ENCODE peak calls at places on chromosomes 5 and 9, in four cellular contexts. W, B, X and S are unnamed samples.

GRCh38 chr9:95057121-95057520 is 260.4 kb downstream of the FANCC start:
- DNase-seq in W (no peak), B (no peak), X (no peak), S (no peak)

GRCh38 chr9:23746317-23746716 is 79.7 kb downstream of the ELAVL2 start:
- DNase-seq in W (no peak), B (no peak), X (no peak), S (no peak)

GRCh38 chr5:59562756-59563389 is 330.7 kb downstream of the PDE4D start:
- DNase-seq in W (no peak), B (no peak), X (peak; percentile 43), S (peak; percentile 24)

GRCh38 chr9:137030528-137030927 is 1.4 kb downstream of the FUT7 start:
- DNase-seq in W (no peak), B (no peak), X (no peak), S (peak; percentile 76)

GRCh38 chr9:136015656-136016055 is 54.5 kb upstream of the UBAC1 start:
- DNase-seq in W (no peak), B (peak; percentile 12), X (no peak), S (no peak)

GRCh38 chr9:107480386-107480789 is 9.2 kb downstream of the KLF4 start:
- DNase-seq in W (no peak), B (peak; percentile 30), X (no peak), S (no peak)

GRCh38 chr5:128695791-128696520 is 157.9 kb upstream of the FBN2 start:
- DNase-seq in W (peak; percentile 10), B (no peak), X (no peak), S (no peak)

GRCh38 chr9:116070256-116070914 is 83.2 kb upstream of the PAPPA start:
- DNase-seq in W (no peak), B (no peak), X (no peak), S (no peak)

GRCh38 chr5:123855630-123856029 is 343.7 kb downstream of the CSNK1G3 start:
- DNase-seq in W (no peak), B (no peak), X (no peak), S (no peak)

GRCh38 chr9:87909310-87910041 is 8.3 kb upstream of the SPATA31C1 start:
- DNase-seq in W (no peak), B (no peak), X (no peak), S (no peak)

GRCh38 chr5:55218966-55219365 is 8.1 kb downstream of the MCIDAS start:
- DNase-seq in W (no peak), B (no peak), X (no peak), S (no peak)

GRCh38 chr5:172782169-172783039 is 11.4 kb upstream of the DUSP1 start:
- DNase-seq in W (no peak), B (no peak), X (no peak), S (no peak)

GRCh38 chr5:176844706-176845391 is 34.5 kb downstream of the UNC5A start:
- DNase-seq in W (no peak), B (no peak), X (no peak), S (no peak)

GRCh38 chr9:110802416-110803035 is 133.9 kb downstream of the MUSK start:
- DNase-seq in W (no peak), B (no peak), X (no peak), S (no peak)

GRCh38 chr5:32311404-32312193 is 1.1 kb downstream of the MTMR12 start:
- DNase-seq in W (no peak), B (no peak), X (no peak), S (no peak)

GRCh38 chr5:62029303-62029702 is 276.7 kb upstream of the KIF2A start:
- DNase-seq in W (no peak), B (no peak), X (no peak), S (no peak)

GRCh38 chr5:171390883-171391677 is 3.4 kb downstream of the NPM1 start:
- DNase-seq in W (no peak), B (no peak), X (no peak), S (peak; percentile 55)

GRCh38 chr9:108443278-108443633 is 412.5 kb downstream of the ACTL7B start:
- DNase-seq in W (no peak), B (no peak), X (no peak), S (no peak)

GRCh38 chr5:76811214-76811613 is 7.6 kb upstream of the F2RL1 start:
- DNase-seq in W (no peak), B (no peak), X (no peak), S (no peak)

GRCh38 chr5:77882670-77883257 is 106.6 kb upstream of the TBCA start:
- DNase-seq in W (no peak), B (no peak), X (no peak), S (peak; percentile 72)

GRCh38 chr9:110602281-110602680 is 22.7 kb upstream of the SVEP1 start:
- DNase-seq in W (no peak), B (no peak), X (no peak), S (no peak)

GRCh38 chr5:127665641-127666040 is 16.8 kb downstream of the CTXN3 start:
- DNase-seq in W (no peak), B (no peak), X (no peak), S (no peak)

GRCh38 chr5:61964199-61964598 is 341.8 kb upstream of the KIF2A start:
- DNase-seq in W (no peak), B (no peak), X (no peak), S (no peak)

GRCh38 chr5:161403121-161403520 is 143.4 kb downstream of the GABRB2 start:
- DNase-seq in W (no peak), B (no peak), X (no peak), S (no peak)

GRCh38 chr5:151108566-151108965 is 27.7 kb upstream of the TNIP1 start:
- DNase-seq in W (no peak), B (no peak), X (no peak), S (no peak)

GRCh38 chr9:134546231-134546731 is 95.3 kb upstream of the COL5A1 start:
- DNase-seq in W (no peak), B (peak; percentile 15), X (no peak), S (no peak)

GRCh38 chr9:137084526-137084925 is 2.3 kb upstream of the MAN1B1 start:
- DNase-seq in W (no peak), B (no peak), X (no peak), S (no peak)

GRCh38 chr9:72753261-72753893 is 199.5 kb downstream of the ALDH1A1 start:
- DNase-seq in W (no peak), B (no peak), X (no peak), S (no peak)

GRCh38 chr5:141897425-141897824 is 19.2 kb upstream of the PCDH1 start:
- DNase-seq in W (no peak), B (no peak), X (no peak), S (no peak)

GRCh38 chr9:126869368-126869767 is 8.9 kb downstream of the ZBTB34 start:
- DNase-seq in W (no peak), B (no peak), X (no peak), S (peak; percentile 17)

GRCh38 chr9:6068983-6069382 is 53.6 kb upstream of the RANBP6 start:
- DNase-seq in W (no peak), B (no peak), X (peak; percentile 67), S (peak; percentile 28)

GRCh38 chr5:132114150-132115121 is 40.8 kb downstream of the CSF2 start:
- DNase-seq in W (no peak), B (no peak), X (no peak), S (no peak)

GRCh38 chr9:90659626-90660364 is 17.2 kb upstream of the DIRAS2 start:
- DNase-seq in W (no peak), B (no peak), X (no peak), S (no peak)

GRCh38 chr5:134948929-134949328 is 18.8 kb upstream of the CATSPER3 start:
- DNase-seq in W (no peak), B (no peak), X (no peak), S (no peak)

GRCh38 chr5:58330781-58331180 is 129.1 kb downstream of the PLK2 start:
- DNase-seq in W (no peak), B (no peak), X (no peak), S (no peak)

GRCh38 chr5:58334035-58334434 is 125.9 kb downstream of the PLK2 start:
- DNase-seq in W (no peak), B (no peak), X (no peak), S (no peak)

GRCh38 chr5:58341485-58341884 is 118.4 kb downstream of the PLK2 start:
- DNase-seq in W (no peak), B (no peak), X (no peak), S (no peak)

DNA sequence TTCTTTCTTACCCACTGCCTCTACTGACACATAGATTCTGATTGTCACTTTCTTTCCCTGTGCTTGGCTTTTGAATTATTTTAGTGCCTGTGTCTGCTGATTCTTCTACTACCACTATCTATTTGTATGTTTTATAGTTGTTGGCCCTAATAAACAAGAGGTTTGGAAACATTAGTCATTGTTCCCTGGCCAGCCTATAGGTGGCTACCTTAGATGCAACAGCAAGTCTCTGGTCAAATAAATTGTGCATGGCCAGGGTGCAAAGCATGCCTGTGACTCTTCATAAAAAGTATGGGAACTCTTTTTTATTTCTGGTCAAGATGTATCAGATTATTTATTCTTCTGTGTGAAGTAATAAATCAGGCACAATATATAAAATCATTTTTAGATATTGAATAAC is 124.4 kb downstream of the PLK2 start:
- DNase-seq in W (no peak), B (no peak), X (no peak), S (no peak)
- TF ChIP-seq CTCF in W (peak; percentile 22), B (peak; percentile 26), X (no peak), S (no peak)

GRCh38 chr9:99266136-99267023 is 44.3 kb downstream of the SEC61B start:
- DNase-seq in W (peak; percentile 82), B (peak; percentile 64), X (peak; percentile 62), S (peak; percentile 86)

GRCh38 chr9:99261923-99262322 is 39.8 kb downstream of the SEC61B start:
- DNase-seq in W (no peak), B (no peak), X (no peak), S (no peak)

GRCh38 chr9:99262949-99263418 is 40.9 kb downstream of the SEC61B start:
- DNase-seq in W (no peak), B (no peak), X (peak; percentile 37), S (no peak)

GRCh38 chr9:99259231-99259918 is 37.3 kb downstream of the SEC61B start:
- DNase-seq in W (no peak), B (peak; percentile 88), X (peak; percentile 54), S (peak; percentile 68)

DNA sequence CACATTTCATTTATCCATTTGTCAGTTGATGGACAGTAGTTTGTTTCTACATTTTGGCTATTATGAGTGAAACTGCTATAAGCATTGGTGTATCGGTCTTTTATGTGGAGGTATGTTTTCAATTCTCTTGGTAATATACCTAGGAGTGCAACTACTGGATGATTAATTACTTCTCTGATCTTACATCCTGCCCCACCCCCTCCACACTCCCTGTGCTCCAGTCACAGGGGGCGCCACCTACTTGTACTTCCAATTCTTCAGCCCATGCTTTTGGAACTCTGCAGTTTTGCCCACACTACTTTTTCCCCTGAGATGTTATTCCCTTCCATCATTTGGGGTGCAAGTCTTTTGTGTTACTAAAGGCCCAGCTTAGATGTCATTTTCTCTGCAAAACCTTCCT is 42.0 kb downstream of the SEC61B start:
- DNase-seq in W (peak; percentile 18), B (no peak), X (no peak), S (peak; percentile 71)
- TF ChIP-seq CTCF in W (peak; percentile 41), B (no peak), X (no peak), S (peak; percentile 37)

GRCh38 chr5:137778772-137779564 is 24.8 kb upstream of the HNRNPA0 start:
- DNase-seq in W (no peak), B (no peak), X (peak; percentile 26), S (no peak)
- TF ChIP-seq CTCF in W (peak; percentile 77), B (peak; percentile 84), X (peak; percentile 51), S (peak; percentile 82)

GRCh38 chr5:148730955-148731898 is 76.9 kb upstream of the HTR4 start:
- DNase-seq in W (peak; percentile 74), B (peak; percentile 32), X (peak; percentile 49), S (peak; percentile 89)

GRCh38 chr5:148732692-148733091 is 78.4 kb upstream of the HTR4 start:
- DNase-seq in W (no peak), B (no peak), X (no peak), S (no peak)

GRCh38 chr5:148725675-148726074 is 71.3 kb upstream of the HTR4 start:
- DNase-seq in W (no peak), B (no peak), X (no peak), S (no peak)

GRCh38 chr5:148730272-148730954 is 76.1 kb upstream of the HTR4 start:
- DNase-seq in W (no peak), B (no peak), X (no peak), S (no peak)

GRCh38 chr5:148729182-148729581 is 74.9 kb upstream of the HTR4 start:
- DNase-seq in W (no peak), B (no peak), X (no peak), S (no peak)
- TF ChIP-seq CTCF in W (no peak), B (peak; percentile 50), X (no peak), S (no peak)